ENCODE peak calls at places on chromosomes 6 and 20, in eight cellular contexts. P is HCT116; T is lower lobe of right lung; F is A549; X is neural progenitor cell; J is heart right ventricle; S is effector memory CD4-positive, alpha-beta T cell; W is epithelial cell of esophagus. Z is an unnamed sample.

GRCh38 chr6:124927806-124928205 is 34.4 kb upstream of the RNF217 start:
- DNase-seq in S (no peak), F (no peak), T (no peak), X (no peak), J (no peak), W (peak), P (peak), Z (no peak)

GRCh38 chr20:51128198-51128597 is 105.3 kb upstream of the KCNG1 start:
- DNase-seq in S (no peak), J (no peak), X (no peak), T (no peak), F (no peak), P (no peak), W (peak), Z (no peak)

GRCh38 chr6:137811121-137811911 is 55.7 kb upstream of the TNFAIP3 start:
- DNase-seq in X (peak), P (peak), F (peak), S (peak), T (peak), J (peak), W (peak), Z (no peak)

GRCh38 chr6:46612645-46613044 is 40.0 kb downstream of the CYP39A1 start:
- DNase-seq in S (no peak), W (no peak), J (peak), F (no peak), T (no peak), X (no peak), P (no peak), Z (no peak)

GRCh38 chr20:7379206-7379605 is 561.1 kb downstream of the HAO1 start:
- DNase-seq in X (no peak), W (no peak), T (no peak), P (no peak), J (no peak), S (no peak), F (no peak), Z (no peak)

GRCh38 chr6:23348185-23348584 is 777.8 kb upstream of the NRSN1 start:
- DNase-seq in T (no peak), P (no peak), W (no peak), J (no peak), S (no peak), X (no peak), F (no peak), Z (no peak)

GRCh38 chr20:23606652-23607049 is 934 bp upstream of the CST9 start:
- DNase-seq in S (no peak), X (peak), J (peak), T (peak), W (peak), F (peak), P (peak), Z (peak)

GRCh38 chr6:26322645-26323482 is 42.1 kb upstream of the BTN3A2 start:
- DNase-seq in X (peak), F (no peak), J (no peak), T (no peak), P (peak), W (peak), S (no peak), Z (peak)

GRCh38 chr6:157682856-157683481 is 140.1 kb upstream of the SNX9 start:
- DNase-seq in J (no peak), P (no peak), W (peak), S (no peak), T (no peak), F (peak), X (no peak), Z (no peak)

GRCh38 chr20:47011984-47012383 is 117.3 kb downstream of the EYA2 start:
- DNase-seq in S (no peak), T (no peak), W (no peak), X (no peak), J (no peak), P (no peak), F (no peak), Z (no peak)

GRCh38 chr6:157613011-157613522 is 210.0 kb upstream of the SNX9 start:
- DNase-seq in J (no peak), T (no peak), X (no peak), F (peak), S (no peak), P (peak), W (peak), Z (no peak)

GRCh38 chr20:52972190-52972937 is at the start of gene TSHZ2:
- DNase-seq in F (no peak), P (no peak), T (no peak), J (peak), X (peak), S (no peak), W (peak), Z (peak)
- H3K4me3 ChIP-seq in F (peak), P (no peak), T (peak), J (peak), X (peak), S (peak), W (peak), Z (peak)

GRCh38 chr6:35790683-35791082 is 6.4 kb downstream of the CLPS start:
- DNase-seq in P (no peak), W (no peak), J (no peak), S (no peak), F (no peak), T (no peak), X (no peak), Z (no peak)
- H3K4me3 ChIP-seq in P (no peak), W (no peak), J (no peak), S (no peak), F (no peak), T (no peak), X (no peak), Z (no peak)

GRCh38 chr20:22523499-22524392 is 60.6 kb downstream of the FOXA2 start:
- DNase-seq in T (no peak), S (no peak), P (no peak), W (peak), J (no peak), X (no peak), F (no peak), Z (no peak)
- H3K4me3 ChIP-seq in T (no peak), S (no peak), P (no peak), W (no peak), J (no peak), X (no peak), F (no peak), Z (no peak)

GRCh38 chr6:93418113-93418447 is 1.3 kb downstream of the EPHA7 start:
- DNase-seq in J (no peak), W (no peak), X (no peak), F (peak), S (no peak), P (no peak), T (no peak), Z (no peak)
- H3K4me3 ChIP-seq in J (peak), W (no peak), X (peak), F (peak), S (peak), P (no peak), T (peak), Z (peak)

GRCh38 chr20:31606678-31606927 is 1.5 kb downstream of the ID1 start:
- DNase-seq in X (no peak), J (no peak), P (no peak), F (no peak), S (no peak), W (no peak), T (no peak), Z (no peak)

GRCh38 chr20:31608256-31608980 is 3.3 kb downstream of the ID1 start:
- DNase-seq in X (peak), S (no peak), F (peak), P (peak), J (peak), W (peak), T (peak), Z (peak)

GRCh38 chr20:31607640-31608255 is 2.7 kb downstream of the ID1 start:
- DNase-seq in P (peak), S (no peak), F (peak), J (no peak), W (no peak), T (no peak), X (no peak), Z (no peak)

GRCh38 chr20:31605902-31606677 is 1.0 kb downstream of the ID1 start:
- DNase-seq in P (no peak), T (peak), S (no peak), J (peak), W (no peak), F (no peak), X (peak), Z (peak)

GRCh38 chr20:31606928-31607639 is 2.0 kb downstream of the ID1 start:
- DNase-seq in P (peak), X (peak), S (no peak), T (peak), J (peak), F (peak), W (peak), Z (no peak)
- H3K4me3 ChIP-seq in P (peak), X (peak), S (no peak), T (peak), J (peak), F (peak), W (peak), Z (peak)

DNA sequence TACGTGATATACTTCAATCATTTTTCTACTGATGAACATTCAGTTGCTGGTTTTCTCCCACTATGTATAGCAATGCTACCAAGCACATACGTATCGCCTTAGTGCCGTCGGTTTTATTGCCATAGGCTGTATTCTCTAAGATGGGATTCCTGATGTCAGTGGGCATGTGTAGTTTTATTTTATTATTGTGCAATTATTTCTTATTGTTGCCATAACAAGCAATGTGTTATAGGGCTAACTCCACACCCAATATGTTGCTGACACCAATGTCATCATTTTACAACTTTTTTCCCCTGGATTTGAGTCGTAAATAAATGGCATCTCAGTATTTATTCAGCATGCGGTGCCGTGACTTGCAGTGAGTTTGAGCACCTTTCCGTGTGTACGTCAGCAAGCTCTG is 10.8 kb upstream of the DACT2 start:
- DNase-seq in P (no peak), X (no peak), F (no peak), T (no peak), J (no peak), S (no peak), W (no peak), Z (no peak)
- H3K4me3 ChIP-seq in P (no peak), X (no peak), F (no peak), T (no peak), J (no peak), S (no peak), W (no peak), Z (no peak)

DNA sequence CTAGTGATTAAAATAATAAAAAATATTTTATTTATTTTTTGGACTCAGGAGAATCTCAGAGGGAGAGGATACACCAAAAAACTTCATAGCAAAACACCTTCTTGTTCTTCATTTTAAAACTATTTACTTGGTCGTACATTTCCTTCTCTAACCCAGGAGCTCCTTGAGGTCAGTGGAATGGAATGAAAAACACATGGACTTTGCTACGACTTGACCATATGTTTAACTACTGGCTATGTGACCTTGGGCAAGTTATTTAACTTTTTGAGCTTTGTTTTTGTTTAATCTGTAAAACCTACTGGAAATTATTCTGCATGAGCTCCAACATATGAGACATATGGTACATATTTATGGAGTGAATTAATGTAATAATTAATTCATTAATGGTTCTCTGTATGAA is 1005.5 kb upstream of the CITED2 start:
- DNase-seq in P (no peak), T (no peak), W (no peak), J (no peak), S (no peak), F (no peak), X (no peak), Z (no peak)
- H3K4me3 ChIP-seq in P (no peak), T (no peak), W (no peak), J (no peak), S (no peak), F (no peak), X (no peak), Z (no peak)

DNA sequence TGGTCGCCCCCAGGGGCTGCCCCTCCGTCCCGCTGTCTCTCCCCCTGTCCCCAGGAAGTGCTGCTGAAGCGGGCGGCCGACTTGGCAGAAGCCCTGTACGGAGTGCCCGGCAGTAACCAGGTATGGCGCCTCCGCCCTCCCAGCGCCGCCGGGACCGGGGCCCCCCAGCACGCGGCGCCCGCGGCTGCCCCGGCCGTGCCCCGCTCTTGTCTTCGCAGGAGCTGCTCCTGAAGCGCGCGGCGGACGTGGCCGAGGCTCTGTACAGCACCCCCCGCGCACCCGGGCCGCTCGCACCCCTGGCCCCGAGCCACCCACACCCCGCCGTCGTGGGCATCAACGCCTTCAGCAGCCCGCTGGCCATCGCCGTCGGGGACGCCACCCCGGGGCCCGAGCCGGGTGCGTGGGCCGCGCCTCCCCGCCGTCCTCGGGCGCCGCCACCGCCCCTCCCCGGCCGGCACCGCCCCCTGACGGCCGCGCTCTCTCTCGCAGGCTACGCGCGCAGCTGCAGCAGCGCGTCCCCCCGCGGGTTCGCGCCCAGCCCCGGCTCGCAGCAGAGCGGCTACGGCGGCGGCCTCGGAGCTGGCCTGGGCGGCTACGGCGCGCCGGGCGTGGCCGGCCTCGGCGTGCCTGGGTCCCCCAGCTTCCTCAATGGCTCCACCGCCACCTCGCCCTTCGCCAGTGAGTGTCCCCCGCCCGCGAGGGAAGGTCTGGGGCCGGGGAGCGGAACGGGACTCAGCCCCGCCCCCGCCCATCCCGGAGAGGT is 48.4 kb downstream of the CPXM1 start:
- DNase-seq in S (no peak), F (no peak), P (no peak), X (peak), W (no peak), J (peak), T (peak), Z (peak)
- H3K4me3 ChIP-seq in S (peak), F (peak), P (peak), X (peak), W (peak), J (peak), T (peak), Z (peak)

GRCh38 chr20:62408055-62408454 is 970 bp upstream of the CABLES2 start:
- DNase-seq in X (no peak), S (no peak), F (no peak), P (no peak), W (no peak), T (no peak), J (no peak), Z (no peak)
- H3K4me3 ChIP-seq in X (no peak), S (no peak), F (no peak), P (peak), W (no peak), T (no peak), J (no peak), Z (no peak)

GRCh38 chr6:2841264-2842138 is at the start of gene SERPINB1:
- DNase-seq in X (peak), W (peak), F (peak), T (peak), J (peak), P (peak), S (peak), Z (peak)

GRCh38 chr6:2842139-2842552 is 483 bp upstream of the SERPINB1 start:
- DNase-seq in J (no peak), W (no peak), P (no peak), X (no peak), F (no peak), S (no peak), T (no peak), Z (no peak)

GRCh38 chr6:2839982-2840793 is 1.5 kb downstream of the SERPINB1 start:
- DNase-seq in J (no peak), P (no peak), X (no peak), T (no peak), W (peak), F (no peak), S (no peak), Z (no peak)

GRCh38 chr6:2839195-2839981 is 2.3 kb downstream of the SERPINB1 start:
- DNase-seq in T (no peak), S (no peak), X (no peak), F (peak), W (peak), J (no peak), P (peak), Z (no peak)

DNA sequence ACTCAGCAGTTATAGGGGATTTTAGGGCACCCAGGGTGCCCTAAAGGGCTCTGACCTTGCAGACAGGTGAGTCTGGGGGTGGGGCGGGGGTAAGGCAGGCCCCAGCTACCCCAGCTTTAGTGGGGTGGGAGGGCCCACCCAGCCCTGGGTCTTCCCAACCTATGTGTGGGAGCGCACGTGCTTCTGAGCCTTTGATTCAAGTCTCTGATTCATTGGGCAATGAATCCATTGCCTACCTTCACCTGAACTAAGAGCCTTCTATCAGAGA is 935 bp downstream of the SERPINB1 start:
- DNase-seq in S (no peak), W (no peak), F (no peak), P (no peak), X (no peak), J (no peak), T (no peak), Z (no peak)
- H3K4me3 ChIP-seq in S (peak), W (peak), F (peak), P (peak), X (peak), J (peak), T (peak), Z (peak)

Z was measured in ovary.